ENCODE peak calls at places on chromosomes 13 and 19, in eight cellular contexts. L is neuronal stem cell, N is naive B cell, B is A549, A is Caki2, Q is occipital lobe, Z is activated T-cell treated with anti-CD3 and anti-CD28 coated beads for 24 hours, X is neural crest cell. Y is an unnamed sample.

GRCh38 chr13:75736132-75736531 is 100.0 kb downstream of the LMO7 start:
- DNase-seq in L (no peak), N (no peak), B (no peak), A (no peak), Q (no peak), Z (no peak), X (no peak), Y (no peak)

GRCh38 chr13:101453784-101454201 is 1.3 kb downstream of the ITGBL1 start:
- DNase-seq in L (no peak), N (no peak), B (no peak), A (no peak), Q (no peak), Z (no peak), X (no peak), Y (no peak)

GRCh38 chr13:96449920-96450319 is 360.0 kb downstream of the HS6ST3 start:
- DNase-seq in L (no peak), N (no peak), B (no peak), A (no peak), Q (no peak), Z (no peak), X (no peak), Y (no peak)

GRCh38 chr13:96710166-96710866 is 284.0 kb downstream of the OXGR1 start:
- DNase-seq in L (no peak), N (no peak), B (no peak), A (no peak), Q (no peak), Z (no peak), X (no peak), Y (no peak)

GRCh38 chr19:28406237-28406596 is 806.7 kb downstream of the UQCRFS1 start:
- DNase-seq in L (no peak), N (no peak), B (no peak), A (no peak), Q (no peak), Z (no peak), X (no peak), Y (no peak)

GRCh38 chr13:31896427-31896826 is 135.1 kb upstream of the FRY start:
- DNase-seq in L (no peak), N (no peak), B (no peak), A (no peak), Q (no peak), Z (no peak), X (no peak), Y (no peak)

GRCh38 chr19:41872384-41872774 is 4.7 kb upstream of the CD79A start:
- DNase-seq in L (no peak), N (no peak), B (no peak), A (peak; percentile 22), Q (no peak), Z (no peak), X (no peak), Y (no peak)

GRCh38 chr19:347946-348861 is 3.6 kb upstream of the MIER2 start:
- DNase-seq in L (no peak), N (no peak), B (no peak), A (peak; percentile 16), Q (no peak), Z (no peak), X (no peak), Y (peak; percentile 31)

GRCh38 chr13:76271728-76272232 is 614.4 kb downstream of the KCTD12 start:
- DNase-seq in L (no peak), N (no peak), B (no peak), A (no peak), Q (no peak), Z (no peak), X (no peak), Y (no peak)

GRCh38 chr19:38385804-38386257 is 2.0 kb downstream of the GGN start:
- DNase-seq in L (no peak), N (no peak), B (no peak), A (no peak), Q (no peak), Z (no peak), X (no peak), Y (no peak)

GRCh38 chr13:104408733-104409132 is 1342.5 kb upstream of the SLC10A2 start:
- DNase-seq in L (no peak), N (no peak), B (no peak), A (no peak), Q (no peak), Z (no peak), X (no peak), Y (no peak)

GRCh38 chr13:39493966-39494365 is 109.0 kb downstream of the LHFPL6 start:
- DNase-seq in L (no peak), N (no peak), B (no peak), A (no peak), Q (no peak), Z (no peak), X (no peak), Y (no peak)

GRCh38 chr19:5452594-5453565 is 2.3 kb upstream of the ZNRF4 start:
- DNase-seq in L (no peak), N (no peak), B (peak; percentile 66), A (peak; percentile 11), Q (no peak), Z (no peak), X (no peak), Y (no peak)

GRCh38 chr19:1764293-1764683 is 11.0 kb downstream of the ONECUT3 start:
- DNase-seq in L (no peak), N (no peak), B (no peak), A (no peak), Q (no peak), Z (no peak), X (no peak), Y (no peak)

GRCh38 chr19:16927883-16928282 is 39.1 kb downstream of the F2RL3 start:
- DNase-seq in L (no peak), N (no peak), B (no peak), A (no peak), Q (no peak), Z (no peak), X (no peak), Y (no peak)

GRCh38 chr13:94617389-94618000 is 15.8 kb downstream of the GPR180 start:
- DNase-seq in L (peak; percentile 35), N (peak; percentile 36), B (no peak), A (peak; percentile 8), Q (no peak), Z (peak; percentile 20), X (no peak), Y (no peak)

GRCh38 chr19:48608798-48609263 is 2.3 kb downstream of the SPACA4 start:
- DNase-seq in L (no peak), N (peak; percentile 65), B (peak; percentile 83), A (no peak), Q (no peak), Z (no peak), X (no peak), Y (no peak)

GRCh38 chr19:10419646-10420443 is 493 bp upstream of the PDE4A start:
- DNase-seq in L (peak; percentile 90), N (peak; percentile 78), B (peak; percentile 90), A (peak; percentile 86), Q (peak; percentile 34), Z (no peak), X (no peak), Y (no peak)

GRCh38 chr13:102580552-102581169 is 16.1 kb upstream of the TPP2 start:
- DNase-seq in L (peak; percentile 65), N (peak; percentile 47), B (peak; percentile 65), A (peak; percentile 14), Q (no peak), Z (peak; percentile 24), X (peak; percentile 32), Y (no peak)

GRCh38 chr19:1066748-1067340 is at the start of gene ARHGAP45:
- DNase-seq in L (no peak), N (peak; percentile 84), B (no peak), A (no peak), Q (no peak), Z (peak; percentile 73), X (no peak), Y (no peak)